ENCODE peak calls at places on chromosomes 16 and 17, in nine cellular contexts. T is right lobe of liver; S is AG04449; N is H1; C is esophagus squamous epithelium; I is CD8-positive, alpha-beta T cell; U is tibial artery; L is fibroblast of lung; P is fibroblast of mammary gland. W is an unnamed sample.
A peak's percentile ranks its signal among the peaks of the same experiment; 100 is the strongest.

GRCh38 chr17:37490638-37491614 is 1.2 kb downstream of the DUSP14 start:
- DNase-seq in T (no peak), S (no peak), N (peak; percentile 54), C (no peak), I (no peak), U (peak; percentile 79), L (peak; percentile 89), P (peak; percentile 92), W (peak; percentile 89)

GRCh38 chr16:19118938-19119431 is 5.2 kb downstream of the ITPRIPL2 start:
- DNase-seq in T (no peak), S (peak; percentile 72), N (no peak), C (no peak), I (no peak), U (peak; percentile 73), L (peak; percentile 95), P (peak; percentile 94), W (peak; percentile 92)

GRCh38 chr16:81729451-81729850 is 49.6 kb upstream of the PLCG2 start:
- DNase-seq in T (no peak), S (no peak), N (peak; percentile 88), C (no peak), I (no peak), U (no peak), L (no peak), P (no peak), W (no peak)

GRCh38 chr16:86975445-86975844 is 341.7 kb downstream of the C16orf95 start:
- DNase-seq in T (no peak), S (peak; percentile 52), N (peak; percentile 68), C (no peak), I (no peak), U (peak; percentile 86), L (peak; percentile 98), P (peak; percentile 95), W (peak; percentile 94)

GRCh38 chr16:10577305-10578202 is 2.8 kb downstream of the EMP2 start:
- DNase-seq in T (no peak), S (peak; percentile 14), N (no peak), C (no peak), I (no peak), U (peak; percentile 77), L (no peak), P (no peak), W (no peak)

GRCh38 chr16:84656557-84657130 is 8.3 kb downstream of the KLHL36 start:
- DNase-seq in T (no peak), S (no peak), N (no peak), C (no peak), I (no peak), U (no peak), L (no peak), P (no peak), W (no peak)

GRCh38 chr17:13194887-13195286 is 177.1 kb upstream of the ELAC2 start:
- DNase-seq in T (no peak), S (no peak), N (no peak), C (no peak), I (no peak), U (no peak), L (no peak), P (no peak), W (no peak)

GRCh38 chr16:71883193-71883848 is 661 bp downstream of the ZNF821 start:
- DNase-seq in T (peak; percentile 54), S (no peak), N (peak; percentile 86), C (no peak), I (peak; percentile 63), U (no peak), L (peak; percentile 9), P (no peak), W (no peak)

GRCh38 chr17:36544049-36544319 is 735 bp upstream of the GGNBP2 start:
- DNase-seq in T (peak; percentile 41), S (no peak), N (no peak), C (no peak), I (no peak), U (peak; percentile 72), L (peak; percentile 55), P (peak; percentile 64), W (no peak)

GRCh38 chr17:77205396-77206124 is 64.8 kb downstream of the SEC14L1 start:
- DNase-seq in T (no peak), S (no peak), N (no peak), C (no peak), I (no peak), U (peak; percentile 13), L (no peak), P (no peak), W (no peak)

DNA sequence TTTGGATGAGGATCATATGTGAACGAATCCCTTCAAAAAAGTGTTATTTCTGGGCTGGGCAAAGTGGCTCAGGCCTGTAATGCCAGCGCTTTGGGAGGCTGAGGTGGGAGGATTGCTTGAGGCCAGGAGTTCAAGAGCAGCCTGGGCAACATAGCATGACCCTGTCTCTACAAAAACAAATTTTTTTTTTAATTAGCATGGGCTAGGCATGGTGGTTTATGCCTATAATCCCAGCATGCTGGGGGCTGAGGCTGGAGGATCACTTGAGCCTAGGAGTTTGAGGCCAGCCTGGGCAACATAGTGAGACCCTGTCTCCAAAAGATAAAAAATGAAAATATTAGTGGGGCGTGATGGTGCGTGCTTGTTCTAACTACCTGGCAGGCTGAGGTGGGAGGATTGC is 4.6 kb downstream of the TAOK1 start:
- DNase-seq in T (no peak), S (no peak), N (no peak), C (no peak), I (no peak), U (no peak), L (no peak), P (no peak), W (no peak)
- H3K4me3 ChIP-seq in T (no peak overlapping the region), S (no peak overlapping the region), N (no peak overlapping the region), C (no peak overlapping the region), I (no peak overlapping the region), U (no peak overlapping the region), L (no peak overlapping the region), P (no peak overlapping the region), W (no peak overlapping the region)

DNA sequence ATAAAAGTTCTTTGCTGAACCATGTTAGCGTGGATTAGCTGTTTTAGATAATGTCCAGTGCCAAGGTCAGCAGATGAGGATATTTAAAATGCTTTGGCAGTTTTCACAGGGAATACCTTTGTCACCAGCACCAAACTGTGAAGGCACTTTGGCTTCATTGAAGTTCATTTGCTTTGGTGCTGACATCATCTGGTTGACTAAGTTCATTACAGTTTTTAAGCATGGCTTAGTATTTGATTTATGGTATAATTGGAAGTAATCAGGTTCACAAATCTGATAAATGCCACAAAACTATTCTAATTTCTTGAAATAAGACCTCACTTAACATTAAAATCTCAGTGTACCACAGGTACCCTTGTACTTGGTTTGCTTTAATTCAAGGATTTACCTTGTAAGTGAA is 4.3 kb downstream of the GID4 start:
- DNase-seq in T (no peak), S (no peak), N (no peak), C (no peak), I (no peak), U (no peak), L (peak; percentile 24), P (peak; percentile 37), W (peak; percentile 32)
- TF ChIP-seq CTCF in T (no peak), S (no peak), N (peak; percentile 18), C (no peak), I (no peak), U (no peak), L (peak; percentile 29), P (peak; percentile 12), W (no peak)

GRCh38 chr16:54651440-54651839 is 279.2 kb upstream of the IRX5 start:
- DNase-seq in T (no peak), S (no peak), N (peak; percentile 62), C (no peak), I (no peak), U (no peak), L (no peak), P (no peak), W (no peak)
- H3K4me3 ChIP-seq in T (no peak overlapping the region), S (no peak overlapping the region), N (peak overlapping the region; percentile 44), C (no peak overlapping the region), I (no peak overlapping the region), U (no peak overlapping the region), L (no peak overlapping the region), P (no peak overlapping the region), W (no peak overlapping the region)

DNA sequence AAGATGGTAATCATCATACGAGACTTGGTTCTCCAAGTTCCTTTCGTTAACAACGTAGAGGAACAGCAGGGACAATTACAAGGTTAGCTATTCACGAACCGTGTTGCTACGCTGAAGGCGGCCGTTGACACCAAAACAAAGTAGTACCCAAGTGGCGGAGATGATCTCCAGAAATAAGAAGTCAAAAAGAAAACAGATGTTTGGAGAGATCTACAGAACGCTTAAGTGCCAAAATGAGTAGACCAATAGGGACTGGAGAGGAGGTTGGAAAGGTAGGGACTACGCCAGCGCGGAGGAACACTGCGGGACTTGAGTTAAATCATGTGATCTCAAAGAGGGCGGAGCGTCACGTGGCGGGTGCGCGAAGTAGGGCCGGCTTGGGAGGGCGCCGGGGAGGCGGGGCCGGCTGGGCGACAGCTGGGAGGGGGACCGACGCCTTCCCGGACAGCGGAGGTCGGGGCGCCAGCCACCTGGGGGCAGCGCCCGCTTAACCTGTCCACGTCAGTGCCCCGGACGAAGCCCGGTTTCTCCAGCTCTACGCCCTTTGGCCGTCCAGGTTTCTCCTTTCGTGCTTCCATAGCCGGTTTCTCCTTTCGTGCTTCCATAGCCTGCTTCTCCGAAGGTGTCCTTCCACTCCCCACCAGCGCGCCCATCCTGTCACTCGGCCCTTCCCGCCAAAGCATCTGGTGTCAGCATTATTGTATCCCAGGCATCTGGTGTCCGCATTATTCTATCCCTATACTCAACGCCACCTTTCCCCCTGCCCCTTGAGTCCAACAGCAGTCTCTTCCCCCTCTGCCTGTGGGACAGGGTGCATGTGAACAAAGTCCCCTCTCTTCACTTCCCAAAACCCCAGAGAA is 698 bp upstream of the GABARAP start:
- DNase-seq in T (peak; percentile 97), S (peak; percentile 82), N (peak; percentile 96), C (peak; percentile 77), I (peak; percentile 95), U (peak; percentile 97), L (peak; percentile 97), P (peak; percentile 95), W (peak; percentile 98)
- TF ChIP-seq CTCF in T (no peak), S (no peak), N (no peak), C (no peak), I (no peak), U (peak; percentile 13), L (no peak), P (no peak), W (no peak)

GRCh38 chr17:80007009-80007752 is 28.5 kb downstream of the TBC1D16 start:
- DNase-seq in T (no peak), S (no peak), N (no peak), C (no peak), I (no peak), U (no peak), L (no peak), P (no peak), W (no peak)

GRCh38 chr17:80007939-80008338 is 27.7 kb downstream of the TBC1D16 start:
- DNase-seq in T (no peak), S (no peak), N (no peak), C (no peak), I (no peak), U (no peak), L (no peak), P (no peak), W (no peak)

GRCh38 chr17:80008383-80008840 is 27.3 kb downstream of the TBC1D16 start:
- DNase-seq in T (peak; percentile 88), S (no peak), N (peak; percentile 98), C (no peak), I (peak; percentile 67), U (peak; percentile 88), L (peak; percentile 33), P (peak; percentile 55), W (peak; percentile 63)

GRCh38 chr17:80005360-80006338 is 30.0 kb downstream of the TBC1D16 start:
- DNase-seq in T (peak; percentile 66), S (no peak), N (peak; percentile 86), C (no peak), I (peak; percentile 55), U (no peak), L (no peak), P (peak; percentile 42), W (peak; percentile 51)

GRCh38 chr17:80006339-80006720 is 29.3 kb downstream of the TBC1D16 start:
- DNase-seq in T (no peak), S (no peak), N (no peak), C (no peak), I (no peak), U (no peak), L (no peak), P (no peak), W (no peak)
- H3K4me3 ChIP-seq in T (peak overlapping the region; percentile 67), S (no peak overlapping the region), N (peak overlapping the region; percentile 63), C (no peak overlapping the region), I (no peak overlapping the region), U (no peak overlapping the region), L (no peak overlapping the region), P (no peak overlapping the region), W (no peak overlapping the region)